ENCODE peak calls at places on chromosomes 13 and 19, in six cellular contexts. L is Daoy; C is A549; B is activated T-cell treated with anti-CD3 and anti-CD28 coated beads for 1 hour; A is stimulated activated CD4-positive, alpha-beta T cell treated with anti-CD3 and anti-CD28 coated beads, TNF-alpha, amount 100 ng/mL, for 24 hours; J is HS-5. V is an unnamed sample.

GRCh38 chr13:30194906-30195305 is 112.4 kb downstream of the KATNAL1 start:
- DNase-seq in L (no peak), C (no peak), B (no peak), A (no peak), J (no peak), V (no peak)

GRCh38 chr19:54462072-54462712 is 1.4 kb downstream of the LENG9 start:
- DNase-seq in L (no peak), C (no peak), B (no peak), A (no peak), J (no peak), V (no peak)

GRCh38 chr13:32415019-32415418 is 12.9 kb downstream of the N4BP2L1 start:
- DNase-seq in L (no peak), C (peak), B (no peak), A (peak), J (no peak), V (no peak)

GRCh38 chr19:43465468-43466120 is at the start of gene LYPD3:
- DNase-seq in L (peak), C (no peak), B (no peak), A (peak), J (no peak), V (no peak)

GRCh38 chr13:22311734-22312404 is 641.0 kb downstream of the FGF9 start:
- DNase-seq in L (peak), C (no peak), B (no peak), A (no peak), J (no peak), V (no peak)

GRCh38 chr19:48487944-48488343 is 18.8 kb downstream of the CYTH2 start:
- DNase-seq in L (peak), C (peak), B (no peak), A (no peak), J (peak), V (peak)

GRCh38 chr19:53132231-53132991 is at the start of gene ZNF415:
- DNase-seq in L (peak), C (no peak), B (peak), A (peak), J (peak), V (no peak)

GRCh38 chr13:51257187-51257586 is 35.0 kb downstream of the FAM124A start:
- DNase-seq in L (no peak), C (no peak), B (no peak), A (no peak), J (no peak), V (no peak)

GRCh38 chr13:38688674-38689073 is 1.8 kb downstream of the FREM2 start:
- DNase-seq in L (no peak), C (no peak), B (no peak), A (no peak), J (no peak), V (no peak)

GRCh38 chr19:58095328-58095727 is 2.7 kb downstream of the ZSCAN18 start:
- DNase-seq in L (no peak), C (no peak), B (no peak), A (no peak), J (no peak), V (no peak)

GRCh38 chr19:10769533-10770491 is 51.9 kb downstream of the DNM2 start:
- DNase-seq in L (no peak), C (peak), B (no peak), A (no peak), J (peak), V (no peak)

GRCh38 chr13:103140001-103140671 is 73.9 kb upstream of the SLC10A2 start:
- DNase-seq in L (peak), C (peak), B (no peak), A (no peak), J (no peak), V (no peak)

GRCh38 chr13:77545626-77546412 is 10.3 kb downstream of the SCEL start:
- DNase-seq in L (no peak), C (no peak), B (no peak), A (no peak), J (no peak), V (no peak)

GRCh38 chr19:57615346-57615745 is 1.3 kb downstream of the ZNF134 start:
- DNase-seq in L (no peak), C (no peak), B (no peak), A (no peak), J (no peak), V (no peak)

GRCh38 chr19:45451181-45451849 is 16.5 kb upstream of the FOSB start:
- DNase-seq in L (peak), C (no peak), B (peak), A (no peak), J (no peak), V (no peak)

GRCh38 chr19:37334179-37335071 is 36.5 kb upstream of the ZNF527 start:
- DNase-seq in L (peak), C (no peak), B (peak), A (peak), J (peak), V (peak)

GRCh38 chr19:15894359-15894758 is 3.5 kb downstream of the CYP4F2 start:
- DNase-seq in L (no peak), C (no peak), B (no peak), A (no peak), J (no peak), V (no peak)

GRCh38 chr19:13121551-13122274 is 3.6 kb downstream of the NACC1 start:
- DNase-seq in L (no peak), C (no peak), B (no peak), A (no peak), J (no peak), V (no peak)

V was measured in 8988T.